ENCODE peak calls at places on chromosomes 13 and 19, in five cellular contexts. A is H1, R is A549, C is K562, Y is GM12878. G is an unnamed sample.

GRCh38 chr13:112451512-112452379 is 75.6 kb downstream of the SPACA7 start:
- DNase-seq in A (no peak), R (no peak), C (no peak), Y (no peak), G (no peak)

GRCh38 chr13:107846642-107847041 is 368.7 kb downstream of the LIG4 start:
- DNase-seq in A (no peak), R (no peak), C (no peak), Y (no peak), G (no peak)

GRCh38 chr19:18419699-18420460 is 682 bp downstream of the SSBP4 start:
- DNase-seq in A (no peak), R (no peak), C (peak), Y (no peak), G (peak)

GRCh38 chr19:3335431-3336350 is 30.7 kb upstream of the NFIC start:
- DNase-seq in A (no peak), R (no peak), C (no peak), Y (no peak), G (no peak)

GRCh38 chr19:13366529-13367143 is 139.6 kb downstream of the CACNA1A start:
- DNase-seq in A (peak), R (peak), C (peak), Y (no peak), G (no peak)

GRCh38 chr13:99281811-99282263 is 23.7 kb upstream of the GPR18 start:
- DNase-seq in A (no peak), R (no peak), C (no peak), Y (no peak), G (no peak)

GRCh38 chr13:52070929-52071523 is 46.5 kb downstream of the UTP14C start:
- DNase-seq in A (no peak), R (no peak), C (peak), Y (no peak), G (peak)

GRCh38 chr19:29645911-29646310 is 19.4 kb upstream of the PLEKHF1 start:
- DNase-seq in A (no peak), R (no peak), C (no peak), Y (no peak), G (peak)

GRCh38 chr19:5343848-5344247 is 3.2 kb upstream of the PTPRS start:
- DNase-seq in A (no peak), R (no peak), C (no peak), Y (no peak), G (peak)

GRCh38 chr13:45773236-45773635 is 71.1 kb downstream of the CBY2 start:
- DNase-seq in A (no peak), R (no peak), C (no peak), Y (no peak), G (no peak)

GRCh38 chr13:51425410-51426042 is 27.3 kb downstream of the INTS6 start:
- DNase-seq in A (no peak), R (no peak), C (no peak), Y (no peak), G (no peak)

GRCh38 chr19:6769006-6769637 is 1.9 kb upstream of the SH2D3A start:
- DNase-seq in A (no peak), R (peak), C (peak), Y (no peak), G (no peak)

GRCh38 chr13:70844391-70845108 is 736.3 kb upstream of the KLHL1 start:
- DNase-seq in A (no peak), R (no peak), C (no peak), Y (no peak), G (no peak)

GRCh38 chr13:67557642-67558241 is 327.6 kb upstream of the PCDH9 start:
- DNase-seq in A (no peak), R (no peak), C (no peak), Y (no peak), G (no peak)

GRCh38 chr19:42442833-42443232 is at the start of gene CXCL17:
- DNase-seq in A (no peak), R (no peak), C (no peak), Y (no peak), G (no peak)

GRCh38 chr13:28059214-28059613 is 41.2 kb downstream of the FLT3 start:
- DNase-seq in A (no peak), R (peak), C (peak), Y (no peak), G (peak)

GRCh38 chr13:40770934-40771618 is at the start of gene MRPS31:
- DNase-seq in A (peak), R (peak), C (peak), Y (peak), G (peak)

GRCh38 chr13:95787356-95788099 is 110.6 kb downstream of the DNAJC3 start:
- DNase-seq in A (no peak), R (no peak), C (no peak), Y (no peak), G (no peak)

GRCh38 chr19:48963371-48964204 is 1.5 kb upstream of the FTL start:
- DNase-seq in A (peak), R (peak), C (peak), Y (no peak), G (peak)

GRCh38 chr19:38497907-38498306 is 64.4 kb downstream of the RYR1 start:
- DNase-seq in A (no peak), R (no peak), C (no peak), Y (no peak), G (no peak)

GRCh38 chr19:39937094-39937493 is 2.7 kb upstream of the FCGBP start:
- DNase-seq in A (no peak), R (no peak), C (no peak), Y (peak), G (no peak)

GRCh38 chr19:58513213-58513693 is 1.5 kb upstream of the SLC27A5 start:
- DNase-seq in A (no peak), R (no peak), C (no peak), Y (no peak), G (no peak)

GRCh38 chr13:94703721-94704314 is 8.5 kb downstream of the SOX21 start:
- DNase-seq in A (no peak), R (no peak), C (no peak), Y (no peak), G (no peak)

GRCh38 chr13:45521292-45521691 is 56.6 kb downstream of the COG3 start:
- DNase-seq in A (no peak), R (no peak), C (no peak), Y (no peak), G (no peak)

GRCh38 chr13:33931397-33931987 is 113.5 kb downstream of the RFC3 start:
- DNase-seq in A (no peak), R (peak), C (peak), Y (peak), G (peak)

GRCh38 chr13:75877092-75877491 is 241.0 kb downstream of the LMO7 start:
- DNase-seq in A (no peak), R (no peak), C (no peak), Y (no peak), G (no peak)

DNA sequence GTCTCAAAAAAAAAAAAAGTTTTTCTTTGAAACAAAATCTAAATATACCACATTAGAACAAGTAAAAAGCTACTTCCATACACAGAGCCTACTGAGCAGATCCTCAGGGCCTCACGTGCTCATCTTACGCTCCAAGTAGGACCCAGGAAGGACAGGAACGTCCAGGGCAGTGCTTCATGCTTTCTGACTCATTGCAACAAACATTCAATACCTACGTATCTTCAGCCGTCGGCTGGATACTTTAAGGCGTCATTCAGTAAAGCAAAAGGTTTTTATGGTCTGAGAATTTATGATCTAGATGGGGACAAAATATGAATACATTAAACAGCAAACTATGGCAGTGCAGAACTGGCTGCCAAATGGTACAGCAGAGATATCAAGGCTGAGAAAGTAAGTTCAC is 20.6 kb downstream of the CARS2 start:
- DNase-seq in A (no peak), R (no peak), C (no peak), Y (no peak), G (no peak)
- TF ChIP-seq HDAC2 in A (no peak), R (no peak), C (no peak), Y (no peak), G (no peak)

DNA sequence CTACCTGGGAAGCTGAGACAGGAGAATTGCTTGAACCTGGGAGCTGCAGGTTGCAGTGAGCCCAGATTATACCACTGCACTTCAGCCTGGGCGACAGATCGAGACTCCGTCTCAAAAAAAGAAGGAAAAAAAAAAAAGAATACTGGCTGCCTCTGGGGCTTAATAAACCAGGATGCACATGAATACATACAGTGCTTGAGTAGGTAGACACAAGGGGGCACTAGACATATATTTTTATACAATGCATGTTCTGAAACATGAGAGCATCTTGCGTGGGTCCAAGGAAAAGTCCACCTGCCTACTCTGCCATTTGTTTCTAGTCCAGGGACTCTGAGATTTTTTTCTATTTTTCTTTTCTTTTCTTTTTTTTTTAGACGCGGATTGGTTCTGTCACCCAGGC is 31.2 kb downstream of the KEAP1 start:
- DNase-seq in A (no peak), R (peak), C (peak), Y (no peak), G (peak)
- TF ChIP-seq HDAC2 in A (no peak), R (no peak), C (no peak), Y (no peak), G (no peak)

GRCh38 chr19:44113784-44114390 is 688 bp downstream of the ZNF225 start:
- DNase-seq in A (no peak), R (no peak), C (peak), Y (no peak), G (no peak)
- TF ChIP-seq HDAC2 in A (no peak), R (no peak), C (no peak), Y (no peak), G (no peak)

GRCh38 chr19:11617207-11618062 is 20.2 kb downstream of the ZNF627 start:
- DNase-seq in A (no peak), R (no peak), C (no peak), Y (no peak), G (no peak)
- TF ChIP-seq HDAC2 in A (no peak), R (no peak), C (no peak), Y (no peak), G (no peak)

GRCh38 chr19:55275851-55276719 is 3.8 kb downstream of the HSPBP1 start:
- DNase-seq in A (no peak), R (no peak), C (no peak), Y (no peak), G (no peak)
- TF ChIP-seq HDAC2 in A (no peak), R (no peak), C (no peak), Y (no peak), G (no peak)

DNA sequence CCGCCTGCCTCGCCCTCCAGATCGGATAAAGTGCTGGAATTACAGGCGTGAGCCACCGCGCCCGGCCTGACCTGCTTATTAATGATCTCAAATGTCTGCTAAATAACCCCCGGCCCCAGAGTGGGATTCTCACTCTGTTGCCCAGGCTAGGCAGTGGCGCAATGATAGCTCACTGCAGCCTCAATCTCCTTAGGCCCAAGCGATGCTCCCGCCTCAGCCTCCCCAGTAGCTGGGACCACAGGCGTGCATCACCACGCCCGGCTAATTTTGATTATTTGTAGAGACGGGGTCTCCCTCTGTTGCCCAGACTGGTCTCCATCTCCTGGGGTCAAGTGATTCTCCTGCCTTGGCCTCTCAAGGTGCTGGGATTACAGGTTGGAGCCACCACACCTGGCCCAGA is 626 bp upstream of the ATP5F1D start:
- DNase-seq in A (no peak), R (no peak), C (no peak), Y (no peak), G (no peak)
- TF ChIP-seq HDAC2 in A (no peak), R (no peak), C (no peak), Y (no peak), G (no peak)

GRCh38 chr13:23744315-23744714 is 144.9 kb downstream of the MIPEP start:
- DNase-seq in A (no peak), R (no peak), C (no peak), Y (no peak), G (no peak)

GRCh38 chr13:23741879-23742510 is 147.2 kb downstream of the MIPEP start:
- DNase-seq in A (peak), R (peak), C (peak), Y (no peak), G (no peak)

GRCh38 chr13:23740002-23740401 is 149.2 kb downstream of the MIPEP start:
- DNase-seq in A (no peak), R (no peak), C (no peak), Y (no peak), G (no peak)

GRCh38 chr13:23743717-23744116 is 145.5 kb downstream of the MIPEP start:
- DNase-seq in A (no peak), R (peak), C (no peak), Y (no peak), G (peak)

GRCh38 chr13:23743269-23743668 is 145.9 kb downstream of the MIPEP start:
- DNase-seq in A (no peak), R (peak), C (no peak), Y (no peak), G (no peak)
- TF ChIP-seq HDAC2 in A (no peak), R (no peak), C (no peak), Y (no peak), G (no peak)

GRCh38 chr13:25478186-25478585 is 106.4 kb downstream of the ATP8A2 start:
- DNase-seq in A (no peak), R (peak), C (no peak), Y (no peak), G (peak)

GRCh38 chr13:25468330-25469178 is 96.8 kb downstream of the ATP8A2 start:
- DNase-seq in A (no peak), R (no peak), C (peak), Y (no peak), G (no peak)

GRCh38 chr13:25469179-25469545 is 97.4 kb downstream of the ATP8A2 start:
- DNase-seq in A (no peak), R (no peak), C (no peak), Y (no peak), G (no peak)

DNA sequence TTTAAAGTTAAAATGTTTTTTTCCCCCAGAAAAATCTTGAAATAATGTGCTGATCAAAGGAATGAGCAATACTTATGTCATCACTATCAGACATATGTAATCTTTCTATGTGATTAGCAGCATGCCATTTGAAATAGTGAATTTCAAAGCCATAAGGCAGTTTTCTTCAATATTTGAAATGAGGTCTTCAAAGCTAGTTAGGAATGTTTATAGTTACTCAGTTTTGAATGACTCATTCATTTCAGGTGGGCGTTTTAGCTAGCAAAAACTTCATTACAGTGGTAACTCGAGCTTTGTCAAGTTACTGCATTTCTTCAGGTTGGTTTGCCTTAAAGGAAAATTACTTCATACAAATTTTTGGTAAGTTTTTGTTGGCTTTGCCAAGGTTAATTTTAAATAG is 102.1 kb downstream of the ATP8A2 start:
- DNase-seq in A (no peak), R (no peak), C (no peak), Y (no peak), G (no peak)
- TF ChIP-seq HDAC2 in A (no peak), R (no peak), C (no peak), Y (no peak), G (no peak)

G was measured in HepG2.